ENCODE peak calls at places on chromosomes 16 and 17, in nine cellular contexts. C, B, O, S, I, H, R, K and J are unnamed samples.
A peak's percentile ranks its signal among the peaks of the same experiment; 100 is the strongest.

GRCh38 chr16:4319454-4319853 is 3.6 kb downstream of the GLIS2 start:
- DNase-seq in H (peak; percentile 73), O (no peak), I (no peak), S (no peak), K (peak; percentile 39), R (no peak), B (no peak), C (peak; percentile 48), J (no peak)

GRCh38 chr16:23676924-23677480 is 1.7 kb upstream of the PLK1 start:
- DNase-seq in I (no peak), B (no peak), H (no peak), O (no peak), S (no peak), C (no peak), R (no peak), K (no peak), J (no peak)

GRCh38 chr16:87819983-87820382 is 49.3 kb downstream of the SLC7A5 start:
- DNase-seq in I (no peak), R (no peak), H (no peak), B (no peak), O (no peak), C (no peak), K (no peak), S (no peak), J (no peak)

GRCh38 chr16:66256919-66257318 is 109.6 kb upstream of the CDH5 start:
- DNase-seq in R (peak; percentile 83), S (no peak), B (no peak), C (no peak), K (no peak), O (no peak), I (no peak), H (peak; percentile 19), J (no peak)

GRCh38 chr17:56635640-56636039 is 42.1 kb downstream of the NOG start:
- DNase-seq in I (no peak), S (no peak), C (no peak), K (no peak), O (no peak), R (no peak), H (no peak), B (no peak), J (no peak)

GRCh38 chr16:48156790-48157209 is 1.0 kb upstream of the ABCC12 start:
- DNase-seq in S (peak; percentile 93), K (peak; percentile 66), R (peak; percentile 76), H (peak; percentile 94), O (peak; percentile 62), B (peak; percentile 79), I (peak; percentile 64), C (peak; percentile 91), J (peak; percentile 66)

GRCh38 chr17:9862949-9863348 is 37.2 kb downstream of the GLP2R start:
- DNase-seq in I (no peak), B (no peak), H (no peak), K (no peak), O (no peak), S (no peak), C (no peak), R (no peak), J (no peak)

GRCh38 chr16:10683160-10683559 is 11.6 kb downstream of the TEKT5 start:
- DNase-seq in K (no peak), R (peak; percentile 93), I (no peak), O (no peak), S (no peak), B (no peak), C (no peak), H (peak; percentile 58), J (no peak)

GRCh38 chr16:65121870-65122723 is at the start of gene CDH11:
- DNase-seq in H (peak; percentile 68), R (peak; percentile 34), S (peak; percentile 40), C (peak; percentile 56), B (no peak), O (no peak), I (no peak), K (no peak), J (no peak)